ENCODE peak calls at places on chromosomes 3 and 15, in eight cellular contexts. U is kidney epithelial cell, O is cardiac muscle cell, K is tibial nerve, W is brain microvascular endothelial cell, T is uterus, Q is transverse colon, E is right atrium auricular region. D is an unnamed sample.

GRCh38 chr3:100789582-100789981 is 80.3 kb downstream of the TFG start:
- DNase-seq in T (no peak), W (no peak), Q (no peak), O (no peak), E (no peak), K (no peak), U (no peak), D (no peak)

GRCh38 chr3:9098716-9099675 is 135.7 kb upstream of the RAD18 start:
- DNase-seq in K (no peak), E (no peak), O (no peak), U (no peak), T (no peak), Q (no peak), W (no peak), D (peak)

GRCh38 chr3:143139786-143140185 is 20.2 kb downstream of the CHST2 start:
- DNase-seq in O (peak), U (no peak), E (peak), T (no peak), K (no peak), W (peak), Q (peak), D (no peak)

GRCh38 chr15:66947471-66947870 is 117.9 kb upstream of the SMAD3 start:
- DNase-seq in Q (no peak), W (peak), K (no peak), E (no peak), T (no peak), O (no peak), U (no peak), D (no peak)

GRCh38 chr15:77004189-77004588 is 9.3 kb downstream of the PSTPIP1 start:
- DNase-seq in W (no peak), E (peak), O (no peak), T (no peak), K (peak), U (no peak), Q (peak), D (no peak)

GRCh38 chr15:73598540-73599195 is 34.5 kb downstream of the NPTN start:
- DNase-seq in O (peak), U (no peak), E (no peak), W (no peak), T (peak), Q (no peak), K (no peak), D (no peak)

GRCh38 chr3:46893146-46893748 is 15.7 kb downstream of the PTH1R start:
- DNase-seq in W (no peak), O (peak), U (no peak), T (no peak), Q (no peak), E (no peak), K (no peak), D (no peak)

GRCh38 chr15:89740137-89740536 is 10.9 kb downstream of the MESP1 start:
- DNase-seq in U (no peak), W (peak), O (peak), T (peak), K (peak), E (no peak), Q (peak), D (peak)

GRCh38 chr3:99321261-99321660 is 317.1 kb upstream of the COL8A1 start:
- DNase-seq in E (no peak), U (no peak), Q (no peak), T (no peak), K (no peak), W (no peak), O (no peak), D (no peak)

GRCh38 chr3:60333710-60334109 is 917.5 kb downstream of the FHIT start:
- DNase-seq in K (no peak), E (no peak), T (no peak), U (no peak), Q (no peak), O (no peak), W (no peak), D (no peak)

GRCh38 chr3:9067352-9067975 is 104.2 kb upstream of the RAD18 start:
- DNase-seq in U (peak), W (peak), O (peak), E (peak), Q (peak), K (peak), T (peak), D (no peak)

GRCh38 chr3:38461086-38461390 is 7.3 kb downstream of the ACVR2B start:
- DNase-seq in Q (no peak), K (no peak), U (no peak), E (no peak), T (no peak), W (no peak), O (no peak), D (no peak)

GRCh38 chr15:67746022-67746421 is 79.3 kb upstream of the SKOR1 start:
- DNase-seq in E (no peak), T (no peak), Q (no peak), W (no peak), O (peak), K (no peak), U (no peak), D (no peak)

GRCh38 chr15:77036537-77037474 is 34.1 kb downstream of the TSPAN3 start:
- DNase-seq in K (no peak), U (no peak), W (no peak), T (peak), O (no peak), Q (peak), E (peak), D (no peak)

GRCh38 chr3:86830566-86830965 is 160.4 kb downstream of the VGLL3 start:
- DNase-seq in Q (no peak), E (no peak), W (peak), O (peak), K (no peak), U (no peak), T (no peak), D (no peak)

GRCh38 chr3:58608648-58609047 is 31.5 kb upstream of the FAM107A start:
- DNase-seq in Q (no peak), O (no peak), T (no peak), E (no peak), U (peak), K (no peak), W (no peak), D (no peak)

GRCh38 chr3:190585771-190586630 is 72.1 kb downstream of the IL1RAP start:
- DNase-seq in U (peak), T (no peak), E (peak), W (peak), K (no peak), Q (no peak), O (peak), D (no peak)

GRCh38 chr15:31382693-31383005 is 56.0 kb downstream of the KLF13 start:
- DNase-seq in T (no peak), E (no peak), U (no peak), O (no peak), W (no peak), Q (no peak), K (no peak), D (no peak)

GRCh38 chr3:108131795-108132134 is 40.9 kb upstream of the CD47 start:
- DNase-seq in T (no peak), E (no peak), K (no peak), Q (no peak), W (no peak), O (no peak), U (no peak), D (no peak)

GRCh38 chr3:129626744-129627349 is 20.4 kb upstream of the PLXND1 start:
- DNase-seq in W (peak), T (peak), U (no peak), Q (peak), E (peak), O (peak), K (peak), D (no peak)

GRCh38 chr3:69370945-69371301 is 15.0 kb downstream of the FRMD4B start:
- DNase-seq in K (no peak), O (no peak), E (no peak), T (no peak), U (no peak), W (no peak), Q (no peak), D (no peak)

GRCh38 chr15:62976301-62976842 is 66.2 kb upstream of the TPM1 start:
- DNase-seq in O (no peak), E (no peak), U (peak), T (no peak), W (peak), Q (no peak), K (no peak), D (no peak)

GRCh38 chr15:67026171-67026967 is 39.0 kb upstream of the SMAD3 start:
- DNase-seq in E (no peak), Q (no peak), O (no peak), K (no peak), W (no peak), U (no peak), T (no peak), D (no peak)

GRCh38 chr15:75123395-75123794 is 78.3 kb upstream of the C15orf39 start:
- DNase-seq in O (peak), W (peak), U (no peak), Q (no peak), E (no peak), T (no peak), K (no peak), D (no peak)

GRCh38 chr15:37098468-37099320 is 1.7 kb downstream of the MEIS2 start:
- DNase-seq in E (no peak), O (no peak), W (no peak), U (no peak), Q (no peak), K (peak), T (peak), D (no peak)

GRCh38 chr3:97971679-97972567 is at the start of gene RIOX2:
- DNase-seq in Q (peak), T (peak), U (peak), O (peak), W (peak), E (peak), K (peak), D (peak)

GRCh38 chr3:152156880-152157279 is 111.8 kb upstream of the MBNL1 start:
- DNase-seq in T (no peak), W (no peak), Q (no peak), E (no peak), U (no peak), O (no peak), K (no peak), D (no peak)
- H3K4me3 ChIP-seq in T (no peak), W (no peak), Q (no peak), E (no peak), U (no peak), O (no peak), K (no peak), D (no peak)

GRCh38 chr15:27827336-27827735 is 271.8 kb downstream of the OCA2 start:
- DNase-seq in E (no peak), K (no peak), W (no peak), T (no peak), Q (no peak), O (no peak), U (no peak), D (no peak)
- TF ChIP-seq CTCF in E (no peak), K (no peak), W (no peak), T (no peak), Q (no peak), O (no peak), U (no peak), D (no peak)

GRCh38 chr3:116426036-116426435 is 19.3 kb downstream of the LSAMP start:
- DNase-seq in T (no peak), K (no peak), W (no peak), O (no peak), U (no peak), Q (no peak), E (no peak), D (no peak)
- H3K4me3 ChIP-seq in T (no peak), K (no peak), W (no peak), O (no peak), U (no peak), Q (no peak), E (no peak), D (no peak)

DNA sequence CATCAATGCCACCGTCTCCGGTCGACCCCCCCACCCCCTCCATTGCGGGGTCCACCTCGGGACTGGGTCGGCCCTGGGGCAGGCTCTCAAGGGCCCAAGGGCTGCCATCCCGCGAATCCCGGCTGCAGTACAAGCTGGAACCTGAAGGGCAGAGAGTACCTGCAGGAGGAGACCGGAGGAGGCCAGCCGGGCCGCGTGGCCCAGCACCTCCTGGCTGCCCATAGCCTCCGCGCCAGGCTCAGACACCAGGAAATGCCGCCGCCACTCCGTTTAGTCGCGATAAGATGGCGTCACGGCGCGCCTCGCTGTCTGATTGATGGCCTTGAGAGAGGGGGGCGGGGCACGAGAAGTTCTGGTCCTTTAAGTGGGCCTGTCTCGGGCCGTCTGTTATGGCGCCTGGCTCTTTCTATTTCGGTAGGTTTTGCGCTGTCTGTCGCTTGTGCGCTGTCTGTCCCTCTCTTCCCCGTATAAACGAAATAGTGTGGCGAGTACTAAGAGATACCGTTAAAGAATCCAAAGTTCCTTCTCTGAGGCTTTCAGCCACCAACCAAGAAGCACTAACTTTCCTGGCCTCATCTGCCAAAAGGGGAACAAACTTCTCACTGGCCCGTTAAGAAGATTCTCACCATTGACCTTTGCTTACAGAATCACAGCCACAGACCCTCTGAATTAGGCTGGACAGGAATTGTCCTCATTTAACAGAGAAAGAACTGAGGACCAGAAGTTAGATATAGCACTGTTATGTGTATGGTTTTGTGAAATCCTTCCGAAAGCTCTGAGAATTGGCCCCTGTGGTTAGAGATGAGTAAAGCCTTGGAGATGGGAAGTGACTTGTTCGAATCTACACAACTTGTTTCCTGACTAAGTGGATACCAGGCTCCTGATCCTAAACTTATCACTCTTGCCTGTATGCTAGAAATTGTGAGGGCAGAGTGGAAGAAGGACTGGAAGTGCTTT is at the start of gene RFT1:
- DNase-seq in K (peak), E (peak), Q (peak), U (peak), T (peak), O (peak), W (peak), D (peak)
- TF ChIP-seq CTCF in K (no peak), E (no peak), Q (no peak), U (peak), T (peak), O (no peak), W (no peak), D (no peak)

DNA sequence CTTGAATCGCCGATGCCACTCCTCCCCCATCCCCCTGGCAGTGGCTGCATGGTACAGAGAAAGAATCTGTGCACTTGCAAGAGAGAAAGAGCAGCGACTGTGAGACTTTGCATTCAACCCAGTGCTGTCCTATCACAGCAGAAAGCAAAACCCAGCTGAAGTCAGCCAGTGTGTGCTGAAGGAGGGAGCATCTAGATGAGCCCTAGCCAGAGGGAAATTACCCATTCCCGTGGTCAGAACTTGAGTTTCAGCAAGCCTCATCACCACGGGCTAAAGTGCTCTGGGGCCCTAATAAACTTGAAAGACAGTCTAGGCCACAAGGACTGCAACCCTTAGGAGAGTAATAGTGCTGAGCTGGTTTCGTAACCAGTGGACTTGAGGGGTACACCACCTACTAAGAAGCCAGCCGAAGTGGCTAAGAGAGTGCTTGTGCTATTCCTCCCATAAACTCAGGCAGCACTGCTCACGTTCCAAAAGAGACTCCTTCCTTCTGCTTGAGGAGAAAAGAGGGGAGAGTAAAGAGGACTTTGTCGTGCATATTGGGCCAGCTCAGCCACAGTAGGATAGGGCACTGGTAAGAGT is 15.2 kb upstream of the PIK3R4 start:
- DNase-seq in Q (no peak), E (no peak), W (no peak), O (no peak), T (no peak), U (no peak), K (no peak), D (no peak)
- H3K4me3 ChIP-seq in Q (no peak), E (no peak), W (no peak), O (no peak), T (no peak), U (no peak), K (no peak), D (no peak)

GRCh38 chr3:127337001-127337400 is 49.2 kb upstream of the PRR20G start:
- DNase-seq in T (no peak), O (no peak), Q (no peak), U (no peak), W (no peak), E (no peak), K (no peak), D (no peak)

GRCh38 chr3:127337911-127338531 is 50.2 kb upstream of the PRR20G start:
- DNase-seq in T (no peak), U (no peak), Q (no peak), K (no peak), O (no peak), W (no peak), E (no peak), D (no peak)

GRCh38 chr3:127339016-127339415 is 51.2 kb upstream of the PRR20G start:
- DNase-seq in T (no peak), W (no peak), U (no peak), Q (no peak), K (no peak), E (no peak), O (no peak), D (no peak)

GRCh38 chr3:127342735-127343134 is 54.9 kb upstream of the PRR20G start:
- DNase-seq in K (no peak), O (no peak), E (no peak), W (no peak), Q (no peak), U (no peak), T (no peak), D (no peak)

DNA sequence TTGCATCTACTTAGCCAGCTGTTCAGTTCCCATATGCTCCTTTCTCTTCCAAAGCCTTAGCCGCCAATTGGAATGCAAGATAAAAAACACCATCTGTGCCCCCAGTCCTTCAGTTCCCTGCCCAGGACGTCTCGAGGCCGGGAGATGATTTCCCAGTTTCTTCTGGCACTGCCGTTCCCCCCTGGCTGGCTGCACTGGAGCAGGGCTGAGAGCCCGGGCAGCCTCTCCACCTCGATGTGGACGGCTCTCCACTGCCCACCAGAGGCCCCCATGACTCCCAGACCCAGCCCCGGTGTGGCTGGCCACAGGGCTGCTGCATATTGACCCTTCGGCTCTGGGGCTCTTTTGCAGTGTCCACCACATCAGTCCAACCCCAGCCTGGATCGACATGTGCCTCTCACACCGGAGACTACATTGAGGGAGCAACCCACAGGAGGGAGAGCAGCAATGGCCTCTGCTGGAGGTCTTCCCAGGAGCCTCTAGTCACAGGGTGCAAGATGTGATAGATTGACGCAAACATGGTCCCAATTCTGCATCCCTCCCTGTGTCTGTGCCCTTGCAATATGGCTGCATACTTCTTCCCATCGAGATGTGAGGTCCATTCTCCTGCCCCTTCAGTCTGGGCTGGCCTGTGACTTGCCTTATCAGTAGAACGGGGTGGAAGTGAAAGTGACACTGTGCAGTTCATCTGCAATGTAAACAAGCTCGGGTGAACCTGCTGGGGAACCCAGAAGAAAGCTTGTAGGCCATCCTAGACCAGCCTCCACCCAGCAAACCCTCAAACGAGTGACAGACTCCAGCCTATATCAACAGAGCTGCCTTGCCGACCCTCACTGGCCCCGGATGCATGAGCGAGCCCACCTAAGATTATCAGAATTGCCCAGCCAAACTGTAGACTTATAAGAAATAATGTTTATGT is 52.4 kb upstream of the PRR20G start:
- DNase-seq in O (no peak), E (no peak), K (no peak), W (no peak), U (no peak), Q (no peak), T (no peak), D (no peak)
- TF ChIP-seq CTCF in O (no peak), E (no peak), K (no peak), W (no peak), U (no peak), Q (no peak), T (no peak), D (no peak)

DNA sequence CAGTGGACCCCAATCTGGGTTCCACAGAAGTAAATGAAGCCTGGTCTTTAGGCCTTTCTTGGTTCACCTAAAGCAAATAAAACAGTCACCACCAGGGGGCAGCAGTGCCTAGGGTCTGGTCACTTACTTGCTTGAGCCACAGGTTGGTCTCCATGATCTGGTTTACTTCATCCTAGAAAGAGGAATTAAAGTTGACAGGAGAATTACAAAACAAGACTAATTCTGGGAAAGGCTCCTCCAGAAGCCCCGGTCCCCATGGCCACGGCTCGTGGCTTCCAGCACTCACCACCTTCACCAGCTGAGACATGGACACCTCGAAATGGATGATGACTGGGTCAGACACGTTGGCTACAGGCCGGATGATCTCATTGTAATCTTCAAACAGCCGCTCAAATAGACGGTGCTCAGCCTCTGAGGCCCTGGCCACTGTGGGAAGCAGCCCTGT is 2.3 kb downstream of the CHRNA3 start:
- DNase-seq in Q (peak), K (peak), E (peak), W (peak), U (peak), T (peak), O (peak), D (peak)
- H3K4me3 ChIP-seq in Q (no peak), K (no peak), E (no peak), W (no peak), U (no peak), T (no peak), O (no peak), D (no peak)

D was measured in LNCaP clone FGC.